ENCODE peak calls at places on chromosomes 13 and 19, in four cellular contexts. V is fibroblast of mammary gland; Y is CD4-positive, CD25-positive, alpha-beta regulatory T cell; W is stimulated activated CD8-positive, alpha-beta memory T cell treated with anti-CD3 and anti-CD28 coated beads, Interleukin-7, amount 100 ng/mL, for 4 hours. H is an unnamed sample.

GRCh38 chr19:16359964-16360363 is 35.3 kb downstream of the KLF2 start:
- DNase-seq in W (no peak), V (no peak), Y (no peak), H (no peak)

GRCh38 chr13:100209857-100210580 is 121.1 kb downstream of the PCCA start:
- DNase-seq in Y (no peak), W (no peak), V (peak), H (no peak)

GRCh38 chr19:39514840-39515550 is at the start of gene SELENOV:
- DNase-seq in Y (no peak), V (no peak), W (no peak), H (peak)

GRCh38 chr13:22074403-22074802 is 403.5 kb downstream of the FGF9 start:
- DNase-seq in Y (no peak), W (no peak), V (no peak), H (no peak)

GRCh38 chr13:50187352-50188029 is 172.2 kb downstream of the KCNRG start:
- DNase-seq in V (no peak), Y (no peak), W (no peak), H (no peak)

GRCh38 chr13:24688111-24688510 is 7.9 kb downstream of the ATP12A start:
- DNase-seq in W (no peak), Y (no peak), V (no peak), H (no peak)

GRCh38 chr13:41074523-41074922 is 13.2 kb downstream of the WBP4 start:
- DNase-seq in V (no peak), W (no peak), Y (no peak), H (no peak)

GRCh38 chr13:109569938-109570711 is 216.3 kb downstream of the IRS2 start:
- DNase-seq in Y (no peak), V (no peak), W (peak), H (no peak)

GRCh38 chr13:110616103-110617101 is 1.1 kb downstream of the NAXD start:
- DNase-seq in Y (no peak), V (peak), W (peak), H (no peak)

GRCh38 chr13:38566526-38566925 is 120.4 kb upstream of the FREM2 start:
- DNase-seq in W (no peak), Y (no peak), V (no peak), H (no peak)

GRCh38 chr19:13070425-13071140 is 32.1 kb downstream of the LYL1 start:
- DNase-seq in V (no peak), W (no peak), Y (no peak), H (no peak)

GRCh38 chr13:74061939-74062595 is 72.1 kb downstream of the KLF12 start:
- DNase-seq in Y (no peak), V (peak), W (no peak), H (no peak)

GRCh38 chr13:32229443-32229842 is 85.7 kb downstream of the ZAR1L start:
- DNase-seq in Y (no peak), V (no peak), W (no peak), H (no peak)